ENCODE peak calls at places on chromosomes 3 and 15, in nine cellular contexts. S is mesothelial cell of epicardium; L is RPMI8226; O is type B pancreatic cell; G is sigmoid colon; F is C1 segment of cervical spinal cord; H is stimulated activated CD8-positive, alpha-beta memory T cell treated with anti-CD3 and anti-CD28 coated beads, Interleukin-4, amount 100 ng/mL, for 24 hours; N is transverse colon; B is lower lobe of right lung. D is an unnamed sample.

GRCh38 chr15:73782339-73782979 is 29.3 kb upstream of the INSYN1 start:
- DNase-seq in S (no peak), L (no peak), O (no peak), G (no peak), F (no peak), H (no peak), N (no peak), B (no peak), D (no peak)

GRCh38 chr3:186052096-186052495 is 56.8 kb downstream of the ETV5 start:
- DNase-seq in S (no peak), L (no peak), O (no peak), G (no peak), F (no peak), H (no peak), N (no peak), B (no peak), D (no peak)

GRCh38 chr3:58998476-58999117 is 51.2 kb downstream of the CFAP20DC start:
- DNase-seq in S (no peak), L (no peak), O (no peak), G (no peak), F (no peak), H (no peak), N (no peak), B (no peak), D (no peak)

GRCh38 chr3:195039180-195039843 is 231.6 kb downstream of the XXYLT1 start:
- DNase-seq in S (no peak), L (peak; percentile 25), O (no peak), G (no peak), F (no peak), H (no peak), N (no peak), B (no peak), D (no peak)

GRCh38 chr15:101115887-101116680 is 135.8 kb downstream of the CHSY1 start:
- DNase-seq in S (no peak), L (no peak), O (no peak), G (peak; percentile 84), F (peak; percentile 13), H (no peak), N (no peak), B (peak; percentile 77), D (no peak)

GRCh38 chr3:25592510-25592968 is 72.2 kb downstream of the TOP2B start:
- DNase-seq in S (no peak), L (peak; percentile 18), O (no peak), G (peak; percentile 67), F (no peak), H (no peak), N (no peak), B (no peak), D (no peak)

GRCh38 chr15:93244691-93245615 is 155.9 kb upstream of the RGMA start:
- DNase-seq in S (no peak), L (no peak), O (no peak), G (no peak), F (no peak), H (no peak), N (no peak), B (no peak), D (peak; percentile 72)

GRCh38 chr15:36325206-36325605 is 254.2 kb upstream of the CDIN1 start:
- DNase-seq in S (no peak), L (no peak), O (no peak), G (no peak), F (no peak), H (no peak), N (no peak), B (no peak), D (no peak)

GRCh38 chr3:121592856-121593702 is at the start of gene FBXO40:
- DNase-seq in S (no peak), L (peak; percentile 97), O (no peak), G (no peak), F (no peak), H (no peak), N (peak; percentile 45), B (no peak), D (no peak)

GRCh38 chr15:66018178-66018797 is 149.0 kb downstream of the RAB11A start:
- DNase-seq in S (no peak), L (no peak), O (no peak), G (no peak), F (no peak), H (no peak), N (no peak), B (no peak), D (no peak)

GRCh38 chr3:113804701-113805100 is 33.9 kb upstream of the GRAMD1C start:
- DNase-seq in S (no peak), L (no peak), O (no peak), G (no peak), F (no peak), H (no peak), N (no peak), B (no peak), D (no peak)

GRCh38 chr15:73909616-73910015 is 16.6 kb upstream of the LOXL1 start:
- DNase-seq in S (no peak), L (no peak), O (no peak), G (no peak), F (no peak), H (no peak), N (no peak), B (no peak), D (no peak)

GRCh38 chr3:119091936-119092677 is 53.9 kb upstream of the TEX55 start:
- DNase-seq in S (no peak), L (no peak), O (no peak), G (no peak), F (no peak), H (no peak), N (no peak), B (no peak), D (no peak)

D was measured in osteocyte.